ENCODE peak calls at places on chromosomes 6 and 20, in six cellular contexts. One of them, this sample, is unnamed.

GRCh38 chr20:62712606-62713005 is 4.0 kb downstream of the NTSR1 start:
- DNase-seq in OCI-M1: no peak
- DNase-seq in cardiac muscle cell: no peak
- DNase-seq in GM12865: no peak
- DNase-seq in RCC 7860: no peak
- DNase-seq in AG04450: no peak
- DNase-seq in this sample: no peak

GRCh38 chr6:7172605-7173185 is 64.9 kb downstream of the RREB1 start:
- DNase-seq in OCI-M1: no peak
- DNase-seq in RCC 7860: no peak
- DNase-seq in GM12865: no peak
- DNase-seq in cardiac muscle cell: peak
- DNase-seq in AG04450: no peak
- DNase-seq in this sample: no peak

GRCh38 chr6:89749918-89750317 is 69.7 kb downstream of the MDN1 start:
- DNase-seq in RCC 7860: no peak
- DNase-seq in cardiac muscle cell: peak
- DNase-seq in OCI-M1: no peak
- DNase-seq in AG04450: no peak
- DNase-seq in GM12865: no peak
- DNase-seq in this sample: no peak

GRCh38 chr6:157953580-157954091 is 28.0 kb upstream of the SYNJ2 start:
- DNase-seq in RCC 7860: no peak
- DNase-seq in OCI-M1: no peak
- DNase-seq in AG04450: no peak
- DNase-seq in GM12865: no peak
- DNase-seq in cardiac muscle cell: no peak
- DNase-seq in this sample: no peak

GRCh38 chr6:24719125-24719931 is at the start of gene C6orf62:
- DNase-seq in cardiac muscle cell: peak
- DNase-seq in GM12865: peak
- DNase-seq in AG04450: no peak
- DNase-seq in RCC 7860: no peak
- DNase-seq in OCI-M1: peak
- DNase-seq in this sample: peak

GRCh38 chr6:108947114-108947854 is 99.1 kb downstream of the ARMC2 start:
- DNase-seq in RCC 7860: peak
- DNase-seq in AG04450: peak
- DNase-seq in cardiac muscle cell: peak
- DNase-seq in GM12865: no peak
- DNase-seq in OCI-M1: no peak
- DNase-seq in this sample: no peak

GRCh38 chr6:137849076-137849708 is 17.9 kb upstream of the TNFAIP3 start:
- DNase-seq in cardiac muscle cell: peak
- DNase-seq in OCI-M1: no peak
- DNase-seq in GM12865: no peak
- DNase-seq in AG04450: no peak
- DNase-seq in RCC 7860: no peak
- DNase-seq in this sample: no peak

GRCh38 chr20:50491168-50491567 is 19.0 kb upstream of the PTPN1 start:
- DNase-seq in GM12865: no peak
- DNase-seq in cardiac muscle cell: no peak
- DNase-seq in AG04450: no peak
- DNase-seq in RCC 7860: no peak
- DNase-seq in OCI-M1: no peak
- DNase-seq in this sample: no peak

GRCh38 chr6:169921853-169922779 is 170.7 kb downstream of the ERMARD start:
- DNase-seq in RCC 7860: no peak
- DNase-seq in AG04450: no peak
- DNase-seq in GM12865: no peak
- DNase-seq in cardiac muscle cell: no peak
- DNase-seq in OCI-M1: no peak
- DNase-seq in this sample: no peak

GRCh38 chr6:134436281-134436815 is 118.4 kb upstream of the SGK1 start:
- DNase-seq in RCC 7860: peak
- DNase-seq in cardiac muscle cell: peak
- DNase-seq in AG04450: peak
- DNase-seq in GM12865: peak
- DNase-seq in OCI-M1: peak
- DNase-seq in this sample: peak